ENCODE peak calls at places on chromosomes 11 and 22, in four cellular contexts. E, P, R and S are unnamed samples.
A peak's percentile ranks its signal among the peaks of the same experiment; 100 is the strongest.

GRCh38 chr22:23519442-23520177 is 60.5 kb downstream of the IGLL1 start:
- DNase-seq in E (no peak), P (no peak), R (no peak), S (no peak)

GRCh38 chr22:24155597-24156145 is 25.6 kb upstream of the SUSD2 start:
- DNase-seq in E (peak; percentile 95), R (peak; percentile 80), P (peak; percentile 79), S (peak; percentile 72)

GRCh38 chr22:24400726-24401596 is 26.4 kb upstream of the ADORA2A start:
- DNase-seq in R (no peak), P (no peak), E (no peak), S (no peak)

GRCh38 chr11:130050272-130050671 is 19.4 kb upstream of the APLP2 start:
- DNase-seq in P (no peak), E (no peak), R (no peak), S (no peak)

GRCh38 chr22:22657712-22658111 is 13.3 kb downstream of the GGTLC2 start:
- DNase-seq in P (no peak), R (no peak), E (no peak), S (no peak)

GRCh38 chr11:74397531-74398243 is 546 bp downstream of the PGM2L1 start:
- DNase-seq in R (no peak), P (peak; percentile 76), E (peak; percentile 87), S (peak; percentile 25)

GRCh38 chr22:21044931-21045584 is 688 bp upstream of the LRRC74B start:
- DNase-seq in R (no peak), E (peak; percentile 83), P (peak; percentile 28), S (no peak)

GRCh38 chr11:65793625-65794400 is 7.0 kb downstream of the OVOL1 start:
- DNase-seq in E (peak; percentile 73), P (no peak), R (no peak), S (no peak)

GRCh38 chr11:47121056-47121455 is 55.6 kb downstream of the ARFGAP2 start:
- DNase-seq in E (no peak), P (no peak), R (no peak), S (no peak)

GRCh38 chr11:5489571-5490357 is 1.3 kb downstream of the OR52D1 start:
- DNase-seq in E (no peak), R (no peak), P (no peak), S (no peak)

GRCh38 chr22:48320671-48321515 is 1506.8 kb downstream of the BRD1 start:
- DNase-seq in E (no peak), R (no peak), P (no peak), S (no peak)

GRCh38 chr11:66478823-66479740 is 1.2 kb upstream of the DPP3 start:
- DNase-seq in R (peak; percentile 75), E (no peak), P (peak; percentile 71), S (peak; percentile 61)

GRCh38 chr22:35892192-35892591 is 136.4 kb downstream of the RBFOX2 start:
- DNase-seq in P (no peak), E (no peak), R (no peak), S (no peak)

GRCh38 chr11:24267015-24267414 is 229.8 kb upstream of the LUZP2 start:
- DNase-seq in P (peak; percentile 50), R (no peak), E (no peak), S (no peak)

GRCh38 chr11:116300252-116300651 is 472.5 kb downstream of the BUD13 start:
- DNase-seq in R (no peak), P (no peak), E (no peak), S (no peak)

GRCh38 chr11:6403539-6403938 is 13.3 kb downstream of the SMPD1 start:
- DNase-seq in E (peak; percentile 78), R (no peak), P (no peak), S (no peak)

GRCh38 chr11:104490182-104490581 is 326.2 kb upstream of the PDGFD start:
- DNase-seq in E (no peak), R (no peak), P (peak; percentile 21), S (no peak)

GRCh38 chr11:44760477-44760872 is 33.7 kb downstream of the TSPAN18 start:
- DNase-seq in P (no peak), E (no peak), R (no peak), S (no peak)

GRCh38 chr11:87092159-87092558 is 54.4 kb downstream of the TMEM135 start:
- DNase-seq in P (no peak), E (no peak), R (no peak), S (no peak)

GRCh38 chr11:2271327-2272240 is 1.2 kb upstream of the ASCL2 start:
- DNase-seq in R (peak; percentile 56), P (peak; percentile 47), E (peak; percentile 65), S (no peak)

GRCh38 chr11:64409707-64410395 is 50.9 kb downstream of the RPS6KA4 start:
- DNase-seq in P (peak; percentile 34), E (no peak), R (no peak), S (no peak)

GRCh38 chr11:66951927-66952337 is 6.3 kb downstream of the PC start:
- DNase-seq in P (no peak), R (no peak), E (no peak), S (no peak)

GRCh38 chr11:106644824-106645223 is 373.5 kb downstream of the GUCY1A2 start:
- DNase-seq in R (no peak), E (no peak), P (no peak), S (no peak)

GRCh38 chr22:38406617-38407016 is 48.4 kb downstream of the KCNJ4 start:
- DNase-seq in P (no peak), E (no peak), R (no peak), S (no peak)

GRCh38 chr11:78083036-78083435 is 3.4 kb upstream of the NDUFC2 start:
- DNase-seq in R (no peak), P (no peak), E (no peak), S (no peak)

DNA sequence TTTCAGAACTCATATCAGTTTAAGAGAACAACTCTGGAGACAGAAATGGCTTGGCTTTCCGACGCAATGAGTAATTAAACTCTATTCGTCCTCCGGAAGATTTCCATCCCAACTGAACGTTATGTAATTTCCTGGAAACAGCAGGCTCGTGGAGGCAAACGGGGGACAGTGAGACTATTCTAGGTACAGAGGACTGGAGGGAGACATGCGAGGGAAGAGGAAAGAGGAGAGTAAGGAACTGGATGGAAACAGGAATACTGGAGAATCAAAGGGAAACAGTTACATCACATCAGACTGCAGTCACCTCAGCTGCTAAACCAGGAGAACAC is 28.3 kb downstream of the PPP2R1B start:
- DNase-seq in E (no peak), R (no peak), P (no peak), S (no peak)
- TF ChIP-seq POLR2AphosphoS5 in E (peak; percentile 48), R (no peak), P (no peak), S (no peak)

GRCh38 chr11:68014157-68014965 is 4.2 kb downstream of the ALDH3B1 start:
- DNase-seq in E (peak; percentile 84), R (no peak), P (no peak), S (no peak)
- TF ChIP-seq POLR2AphosphoS5 in E (no peak), R (no peak), P (no peak), S (no peak)

DNA sequence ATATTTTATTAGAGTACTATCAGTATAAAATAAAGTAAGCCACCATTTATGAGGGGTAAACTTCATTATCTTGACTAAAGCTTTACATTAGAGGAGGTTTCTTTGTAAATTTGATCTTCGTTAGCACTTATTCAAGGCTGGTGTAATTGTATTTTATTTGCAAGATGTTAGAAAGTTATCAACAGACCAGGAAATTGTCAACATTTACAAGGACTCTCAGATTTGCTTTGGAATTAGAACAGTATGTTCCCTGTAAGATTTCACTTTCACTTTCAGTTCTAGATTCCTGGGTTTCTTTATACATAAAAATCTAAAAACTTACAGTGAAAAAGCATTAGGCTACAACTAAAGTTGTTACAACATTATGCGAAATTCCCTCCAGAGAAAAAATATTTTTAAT is 4.6 kb upstream of the BIRC3 start:
- DNase-seq in P (no peak), R (no peak), E (no peak), S (no peak)
- TF ChIP-seq POLR2AphosphoS5 in P (no peak), R (no peak), E (no peak), S (no peak)

GRCh38 chr22:17336061-17336460 is 33.2 kb upstream of the CECR2 start:
- DNase-seq in P (no peak), R (no peak), E (no peak), S (no peak)
- TF ChIP-seq POLR2AphosphoS5 in P (no peak), R (no peak), E (no peak), S (no peak)